ENCODE peak calls at places on chromosome 1, in four cellular contexts. One of them, this sample, is unnamed.

GRCh38 chr1:174743654-174744561 is 255.8 kb upstream of the CACYBP start:
- DNase-seq in transverse colon: no peak
- DNase-seq in heart left ventricle: no peak
- DNase-seq in left lung: no peak
- DNase-seq in this sample: no peak

GRCh38 chr1:156075775-156076204 is 6.5 kb downstream of the MEX3A start:
- DNase-seq in transverse colon: no peak
- DNase-seq in heart left ventricle: peak
- DNase-seq in left lung: no peak
- DNase-seq in this sample: no peak

GRCh38 chr1:38050397-38051141 is 4.0 kb upstream of the POU3F1 start:
- DNase-seq in transverse colon: no peak
- DNase-seq in heart left ventricle: no peak
- DNase-seq in left lung: no peak
- DNase-seq in this sample: no peak

GRCh38 chr1:167651161-167651693 is 21.2 kb downstream of the RCSD1 start:
- DNase-seq in transverse colon: no peak
- DNase-seq in heart left ventricle: no peak
- DNase-seq in left lung: no peak
- DNase-seq in this sample: no peak

GRCh38 chr1:214520544-214521165 is 30.7 kb downstream of the PTPN14 start:
- DNase-seq in transverse colon: no peak
- DNase-seq in heart left ventricle: no peak
- DNase-seq in left lung: no peak
- DNase-seq in this sample: no peak

GRCh38 chr1:1440262-1440772 is 4.8 kb downstream of the VWA1 start:
- DNase-seq in transverse colon: no peak
- DNase-seq in heart left ventricle: no peak
- DNase-seq in left lung: no peak
- DNase-seq in this sample: no peak

GRCh38 chr1:82950606-82951200 is 1048.2 kb downstream of the TTLL7 start:
- DNase-seq in transverse colon: no peak
- DNase-seq in heart left ventricle: no peak
- DNase-seq in left lung: no peak
- DNase-seq in this sample: no peak

GRCh38 chr1:6177681-6178380 is 2.3 kb downstream of the CHD5 start:
- DNase-seq in transverse colon: no peak
- DNase-seq in heart left ventricle: no peak
- DNase-seq in left lung: no peak
- DNase-seq in this sample: no peak

GRCh38 chr1:177053648-177054047 is 110.9 kb downstream of the ASTN1 start:
- DNase-seq in transverse colon: no peak
- DNase-seq in heart left ventricle: no peak
- DNase-seq in left lung: no peak
- DNase-seq in this sample: no peak

GRCh38 chr1:15080328-15081033 is 73.1 kb upstream of the TMEM51 start:
- DNase-seq in transverse colon: no peak
- DNase-seq in heart left ventricle: peak
- DNase-seq in left lung: no peak
- DNase-seq in this sample: no peak

GRCh38 chr1:3714284-3714741 is 37.9 kb upstream of the CCDC27 start:
- DNase-seq in transverse colon: no peak
- DNase-seq in heart left ventricle: no peak
- DNase-seq in left lung: no peak
- DNase-seq in this sample: peak

GRCh38 chr1:209769171-209769904 is 13.5 kb downstream of the TRAF3IP3 start:
- DNase-seq in transverse colon: peak
- DNase-seq in heart left ventricle: peak
- DNase-seq in left lung: peak
- DNase-seq in this sample: no peak

GRCh38 chr1:116246174-116246573 is 126.9 kb upstream of the ATP1A1 start:
- DNase-seq in transverse colon: no peak
- DNase-seq in heart left ventricle: no peak
- DNase-seq in left lung: no peak
- DNase-seq in this sample: no peak

GRCh38 chr1:111911036-111911435 is 78.4 kb downstream of the KCND3 start:
- DNase-seq in transverse colon: no peak
- DNase-seq in heart left ventricle: no peak
- DNase-seq in left lung: no peak
- DNase-seq in this sample: no peak

GRCh38 chr1:32876341-32877210 is 5.9 kb upstream of the FNDC5 start:
- DNase-seq in transverse colon: peak
- DNase-seq in heart left ventricle: peak
- DNase-seq in left lung: peak
- DNase-seq in this sample: peak

GRCh38 chr1:168443899-168444298 is 99.9 kb downstream of the XCL2 start:
- DNase-seq in transverse colon: no peak
- DNase-seq in heart left ventricle: no peak
- DNase-seq in left lung: no peak
- DNase-seq in this sample: no peak

GRCh38 chr1:213385201-213385600 is 334.2 kb downstream of the RPS6KC1 start:
- DNase-seq in transverse colon: no peak
- DNase-seq in heart left ventricle: no peak
- DNase-seq in left lung: no peak
- DNase-seq in this sample: no peak

GRCh38 chr1:213385806-213386324 is 334.8 kb downstream of the RPS6KC1 start:
- DNase-seq in transverse colon: no peak
- DNase-seq in heart left ventricle: no peak
- DNase-seq in left lung: no peak
- DNase-seq in this sample: no peak

GRCh38 chr1:213376862-213377372 is 325.9 kb downstream of the RPS6KC1 start:
- DNase-seq in transverse colon: no peak
- DNase-seq in heart left ventricle: no peak
- DNase-seq in left lung: no peak
- DNase-seq in this sample: no peak

GRCh38 chr1:213383465-213383864 is 332.4 kb downstream of the RPS6KC1 start:
- DNase-seq in transverse colon: no peak
- DNase-seq in heart left ventricle: no peak
- DNase-seq in left lung: no peak
- DNase-seq in this sample: no peak

DNA sequence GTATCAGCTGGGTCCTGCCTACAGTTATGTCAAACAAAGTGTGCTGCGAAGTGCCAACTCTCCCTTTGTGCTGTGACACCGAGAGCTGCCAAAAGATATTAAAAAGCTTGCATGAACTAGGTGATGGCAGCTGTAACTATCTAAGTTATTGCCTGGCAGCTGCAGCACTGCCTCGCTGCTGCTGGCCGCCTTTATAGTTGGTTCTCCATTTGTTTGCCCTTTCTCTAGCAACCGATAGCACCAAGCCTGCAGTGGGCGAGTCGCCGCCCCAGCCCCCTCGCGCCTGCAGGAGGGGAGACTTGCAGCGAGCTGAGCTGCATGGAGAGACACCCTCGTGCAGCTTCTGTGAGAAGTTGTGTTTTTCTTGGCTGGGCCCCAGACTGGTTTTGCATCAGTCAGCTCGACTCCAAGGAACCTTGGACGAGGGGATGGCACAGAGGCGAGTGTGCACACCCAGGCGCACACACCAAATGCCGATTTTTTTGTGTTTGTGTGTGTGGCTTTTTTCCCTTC is 330.6 kb downstream of the RPS6KC1 start:
- DNase-seq in transverse colon: no peak
- DNase-seq in heart left ventricle: no peak
- DNase-seq in left lung: no peak
- DNase-seq in this sample: no peak
- H3K4me3 ChIP-seq in transverse colon: no peak
- H3K4me3 ChIP-seq in heart left ventricle: peak
- H3K4me3 ChIP-seq in left lung: no peak
- H3K4me3 ChIP-seq in this sample: no peak

GRCh38 chr1:117370509-117370908 is 3.3 kb downstream of the MAN1A2 start:
- DNase-seq in transverse colon: no peak
- DNase-seq in heart left ventricle: no peak
- DNase-seq in left lung: no peak
- DNase-seq in this sample: no peak

GRCh38 chr1:117371436-117372151 is 4.3 kb downstream of the MAN1A2 start:
- DNase-seq in transverse colon: no peak
- DNase-seq in heart left ventricle: no peak
- DNase-seq in left lung: no peak
- DNase-seq in this sample: no peak

GRCh38 chr1:117375327-117375726 is 8.1 kb downstream of the MAN1A2 start:
- DNase-seq in transverse colon: no peak
- DNase-seq in heart left ventricle: no peak
- DNase-seq in left lung: no peak
- DNase-seq in this sample: no peak

GRCh38 chr1:117372863-117373412 is 5.7 kb downstream of the MAN1A2 start:
- DNase-seq in transverse colon: no peak
- DNase-seq in heart left ventricle: no peak
- DNase-seq in left lung: no peak
- DNase-seq in this sample: no peak

GRCh38 chr1:117373932-117374331 is 6.7 kb downstream of the MAN1A2 start:
- DNase-seq in transverse colon: no peak
- DNase-seq in heart left ventricle: no peak
- DNase-seq in left lung: no peak
- DNase-seq in this sample: no peak
- H3K27ac ChIP-seq in transverse colon: no peak
- H3K27ac ChIP-seq in heart left ventricle: no peak
- H3K27ac ChIP-seq in left lung: no peak
- H3K27ac ChIP-seq in this sample: no peak

GRCh38 chr1:165442653-165443052 is 2.3 kb downstream of the RXRG start:
- DNase-seq in transverse colon: no peak
- DNase-seq in heart left ventricle: no peak
- DNase-seq in left lung: no peak
- DNase-seq in this sample: no peak

GRCh38 chr1:165443539-165444289 is 1.2 kb downstream of the RXRG start:
- DNase-seq in transverse colon: no peak
- DNase-seq in heart left ventricle: no peak
- DNase-seq in left lung: no peak
- DNase-seq in this sample: no peak

GRCh38 chr1:165442053-165442452 is 2.9 kb downstream of the RXRG start:
- DNase-seq in transverse colon: no peak
- DNase-seq in heart left ventricle: no peak
- DNase-seq in left lung: no peak
- DNase-seq in this sample: no peak

GRCh38 chr1:165445388-165445787 is 462 bp upstream of the RXRG start:
- DNase-seq in transverse colon: no peak
- DNase-seq in heart left ventricle: no peak
- DNase-seq in left lung: no peak
- DNase-seq in this sample: no peak

DNA sequence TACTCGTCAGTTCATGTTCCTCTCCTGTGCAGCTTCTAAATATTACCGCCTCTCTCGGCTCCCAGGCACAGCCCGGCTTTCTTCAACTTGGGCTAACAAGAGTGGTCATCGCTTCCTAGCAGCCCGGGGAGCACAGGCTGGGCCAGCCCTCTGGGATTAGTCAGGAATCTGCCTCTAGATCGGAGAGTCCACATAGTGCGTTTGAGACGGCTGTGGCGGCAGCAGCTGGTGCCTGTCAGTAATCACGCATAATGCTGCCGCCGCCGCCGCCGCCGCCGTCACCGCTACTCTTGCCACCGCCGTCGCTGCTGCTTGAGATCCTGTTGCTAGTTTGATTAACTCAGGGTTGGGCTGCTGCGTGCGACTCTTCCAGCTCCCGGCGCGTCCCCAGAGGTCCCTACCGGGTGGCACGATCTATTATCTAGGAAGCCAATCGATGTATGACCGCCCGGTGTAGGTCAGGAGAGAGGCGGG is at the start of gene RXRG:
- DNase-seq in transverse colon: no peak
- DNase-seq in heart left ventricle: peak
- DNase-seq in left lung: no peak
- DNase-seq in this sample: peak
- H3K4me3 ChIP-seq in transverse colon: no peak
- H3K4me3 ChIP-seq in heart left ventricle: peak
- H3K4me3 ChIP-seq in left lung: peak
- H3K4me3 ChIP-seq in this sample: peak

DNA sequence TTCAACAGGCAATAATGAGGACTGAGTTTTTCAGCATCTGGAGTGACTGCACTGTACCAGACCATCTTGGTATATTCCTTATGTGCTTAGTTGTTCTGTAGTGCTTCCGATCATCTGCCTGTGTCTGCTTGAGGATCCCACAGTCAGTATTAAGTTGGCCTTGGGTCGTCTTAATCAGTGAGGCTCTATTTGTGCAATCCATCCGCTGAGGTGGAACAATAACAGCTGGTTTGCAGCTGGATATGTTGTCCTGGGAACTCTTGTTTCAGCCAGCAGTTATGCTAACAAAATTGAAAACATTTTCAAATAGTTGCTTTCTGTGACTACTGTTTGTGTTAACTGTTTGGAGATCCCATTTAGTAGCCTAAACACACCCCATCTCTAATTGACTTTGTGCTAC is 73.7 kb downstream of the LAMC1 start:
- DNase-seq in transverse colon: peak
- DNase-seq in heart left ventricle: no peak
- DNase-seq in left lung: no peak
- DNase-seq in this sample: no peak
- H3K27ac ChIP-seq in transverse colon: peak
- H3K27ac ChIP-seq in heart left ventricle: peak
- H3K27ac ChIP-seq in left lung: peak
- H3K27ac ChIP-seq in this sample: no peak

DNA sequence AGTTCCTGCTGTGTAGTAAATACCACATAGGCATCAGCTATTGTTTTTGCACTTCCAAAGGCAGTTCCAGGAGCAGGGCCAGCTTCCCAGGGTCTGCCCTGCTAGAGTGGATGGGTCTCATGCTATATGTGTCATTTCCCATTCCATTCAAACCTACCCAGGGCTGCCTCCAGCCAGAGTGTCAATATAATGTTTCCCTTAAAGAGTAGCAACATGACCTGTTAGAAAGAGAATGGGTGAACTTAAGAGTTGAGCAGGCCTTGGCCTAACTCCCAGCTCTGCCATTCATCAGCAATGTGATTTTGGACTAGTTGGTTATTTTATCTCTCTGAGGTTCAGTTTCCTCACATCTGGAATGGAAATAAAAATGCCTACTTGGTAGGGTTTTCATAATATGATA is 44.9 kb downstream of the RAB3B start:
- DNase-seq in transverse colon: no peak
- DNase-seq in heart left ventricle: no peak
- DNase-seq in left lung: no peak
- DNase-seq in this sample: no peak
- H3K4me3 ChIP-seq in transverse colon: no peak
- H3K4me3 ChIP-seq in heart left ventricle: no peak
- H3K4me3 ChIP-seq in left lung: no peak
- H3K4me3 ChIP-seq in this sample: no peak

GRCh38 chr1:70720133-70720920 is 309.3 kb downstream of the CTH start:
- DNase-seq in transverse colon: no peak
- DNase-seq in heart left ventricle: no peak
- DNase-seq in left lung: no peak
- DNase-seq in this sample: no peak
- H3K27ac ChIP-seq in transverse colon: no peak
- H3K27ac ChIP-seq in heart left ventricle: no peak
- H3K27ac ChIP-seq in left lung: no peak
- H3K27ac ChIP-seq in this sample: no peak